ENCODE peak calls at places on chromosomes 3 and 15, in four cellular contexts. E is cardiac muscle cell, D is psoas muscle, H is lower lobe of right lung. B is an unnamed sample.

GRCh38 chr3:184003187-184003967 is 14.3 kb downstream of the ABCC5 start:
- DNase-seq in E (no peak), D (no peak), H (no peak), B (no peak)

GRCh38 chr3:187522890-187523289 is 147.3 kb downstream of the SST start:
- DNase-seq in E (no peak), D (no peak), H (no peak), B (no peak)

GRCh38 chr3:49025005-49025792 is 3.3 kb downstream of the NDUFAF3 start:
- DNase-seq in E (no peak), D (no peak), H (no peak), B (no peak)

GRCh38 chr3:152458725-152459515 is 190.2 kb downstream of the MBNL1 start:
- DNase-seq in E (no peak), D (no peak), H (no peak), B (no peak)

GRCh38 chr3:4994823-4995499 is 15.7 kb downstream of the BHLHE40 start:
- DNase-seq in E (no peak), D (peak; percentile 84), H (no peak), B (peak; percentile 89)

GRCh38 chr3:1962531-1963090 is 136.1 kb upstream of the CNTN4 start:
- DNase-seq in E (no peak), D (no peak), H (no peak), B (no peak)

GRCh38 chr15:81611679-81612078 is 237.7 kb upstream of the TMC3 start:
- DNase-seq in E (no peak), D (no peak), H (no peak), B (no peak)

GRCh38 chr15:43974852-43975251 is 148.1 kb downstream of the WDR76 start:
- DNase-seq in E (no peak), D (no peak), H (no peak), B (no peak)

GRCh38 chr3:48556796-48557626 is at the start of gene PFKFB4:
- DNase-seq in E (peak; percentile 99), D (peak; percentile 98), H (peak; percentile 99), B (peak; percentile 99)

GRCh38 chr3:161484226-161484625 is 12.4 kb upstream of the OTOL1 start:
- DNase-seq in E (no peak), D (no peak), H (no peak), B (no peak)

GRCh38 chr15:63042879-63043340 is 363 bp downstream of the TPM1 start:
- DNase-seq in E (no peak), D (peak; percentile 36), H (no peak), B (no peak)

GRCh38 chr3:191695131-191695814 is 234.3 kb downstream of the PYDC2 start:
- DNase-seq in E (no peak), D (no peak), H (no peak), B (no peak)

GRCh38 chr3:53065841-53066480 is 20.1 kb upstream of the SFMBT1 start:
- DNase-seq in E (no peak), D (no peak), H (no peak), B (no peak)

GRCh38 chr3:37694236-37694635 is 167.4 kb upstream of the CTDSPL start:
- DNase-seq in E (no peak), D (no peak), H (no peak), B (no peak)

GRCh38 chr3:67863869-67864268 is 209.5 kb upstream of the SUCLG2 start:
- DNase-seq in E (peak; percentile 14), D (no peak), H (no peak), B (no peak)

GRCh38 chr15:48358229-48358641 is 27.0 kb downstream of the DUT start:
- DNase-seq in E (peak; percentile 18), D (no peak), H (no peak), B (no peak)

GRCh38 chr15:35254052-35254451 is 169.0 kb upstream of the NANOGP8 start:
- DNase-seq in E (no peak), D (no peak), H (no peak), B (no peak)

GRCh38 chr3:41159581-41160189 is 39.6 kb upstream of the CTNNB1 start:
- DNase-seq in E (no peak), D (no peak), H (no peak), B (no peak)

GRCh38 chr15:100900136-100900894 is 18.8 kb upstream of the LRRK1 start:
- DNase-seq in E (no peak), D (no peak), H (no peak), B (no peak)

GRCh38 chr3:140420621-140421357 is 257.1 kb upstream of the TRIM42 start:
- DNase-seq in E (no peak), D (no peak), H (no peak), B (no peak)

GRCh38 chr15:85339976-85340665 is 40.3 kb upstream of the AKAP13 start:
- DNase-seq in E (no peak), D (no peak), H (no peak), B (no peak)

GRCh38 chr3:130946876-130947275 is 53.0 kb downstream of the ATP2C1 start:
- DNase-seq in E (no peak), D (no peak), H (no peak), B (no peak)

GRCh38 chr3:72339750-72340025 is 508.6 kb downstream of the SHQ1 start:
- DNase-seq in E (no peak), D (no peak), H (no peak), B (no peak)

GRCh38 chr3:192106528-192106927 is 620.8 kb downstream of the FGF12 start:
- DNase-seq in E (no peak), D (no peak), H (no peak), B (no peak)

GRCh38 chr3:21621396-21621695 is 129.7 kb downstream of the ZNF385D start:
- DNase-seq in E (no peak), D (no peak), H (no peak), B (no peak)

GRCh38 chr3:120561251-120562045 is 34.7 kb upstream of the NDUFB4 start:
- DNase-seq in E (peak; percentile 79), D (peak; percentile 65), H (peak; percentile 66), B (no peak)

GRCh38 chr3:197912770-197913476 is 37.1 kb upstream of the RPL35A start:
- DNase-seq in E (no peak), D (no peak), H (no peak), B (no peak)

GRCh38 chr15:40930430-40931299 is 1.5 kb downstream of the DLL4 start:
- DNase-seq in E (peak; percentile 77), D (peak; percentile 57), H (peak; percentile 69), B (no peak)

GRCh38 chr3:194281766-194282165 is 69.4 kb downstream of the CPN2 start:
- DNase-seq in E (no peak), D (peak; percentile 0), H (peak; percentile 34), B (no peak)

GRCh38 chr3:192608756-192609155 is 118.6 kb downstream of the FGF12 start:
- DNase-seq in E (peak; percentile 9), D (no peak), H (no peak), B (no peak)

GRCh38 chr3:197025736-197026480 is 3.7 kb downstream of the MELTF start:
- DNase-seq in E (no peak), D (no peak), H (no peak), B (peak; percentile 84)

GRCh38 chr3:169243122-169243521 is 420.4 kb downstream of the MECOM start:
- DNase-seq in E (no peak), D (no peak), H (no peak), B (no peak)

GRCh38 chr3:124409650-124410275 is 320.5 kb upstream of the UMPS start:
- DNase-seq in E (peak; percentile 43), D (no peak), H (no peak), B (no peak)

DNA sequence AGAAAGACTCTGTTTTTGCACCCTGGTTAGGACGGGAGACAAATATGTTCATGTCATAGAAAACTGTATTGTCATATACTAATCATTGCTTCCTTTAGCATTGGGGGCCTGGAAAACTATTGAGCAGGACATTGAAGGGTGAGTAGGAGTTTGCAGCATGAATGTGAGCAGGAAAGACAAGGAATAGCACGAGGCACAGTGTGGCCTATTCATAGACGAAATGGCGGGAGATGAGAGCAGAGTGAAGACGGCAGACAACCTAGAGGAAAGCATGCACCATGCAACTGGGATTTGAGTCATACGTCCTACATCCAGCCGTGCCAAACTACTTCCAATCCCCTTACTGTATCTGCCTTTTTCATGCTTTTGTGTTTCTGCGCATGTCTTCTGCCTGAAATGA is 508.1 kb downstream of the NTRK3 start:
- DNase-seq in E (no peak), D (no peak), H (no peak), B (no peak)
- H3K4me3 ChIP-seq in E (no peak overlapping the region), D (no peak overlapping the region), H (no peak overlapping the region), B (no peak overlapping the region)

DNA sequence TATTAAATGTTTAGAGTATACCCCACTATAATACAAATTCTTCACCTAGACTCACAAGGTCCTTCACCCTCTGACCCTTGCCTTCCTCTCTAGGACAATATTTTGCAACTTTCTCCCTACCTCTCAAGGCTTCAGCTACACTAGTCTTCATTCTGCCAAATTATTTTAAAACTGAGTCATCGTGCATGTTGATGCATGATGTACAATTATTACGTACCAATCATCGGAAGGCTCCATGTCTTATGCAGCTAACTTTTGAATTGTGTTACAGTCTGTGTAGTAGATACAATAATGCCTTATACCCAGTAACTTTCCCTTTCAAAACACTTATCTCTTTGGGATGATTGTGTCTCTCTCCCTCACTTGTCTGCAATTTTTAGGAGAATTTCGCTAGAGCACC is 98.5 kb upstream of the ROBO2 start:
- DNase-seq in E (no peak), D (no peak), H (no peak), B (no peak)
- H3K9me3 ChIP-seq in E (no peaks in the 10 kb centered on the region), D (no peaks in the 10 kb centered on the region), H (no peaks in the 10 kb centered on the region), B (no peaks in the 10 kb centered on the region)

DNA sequence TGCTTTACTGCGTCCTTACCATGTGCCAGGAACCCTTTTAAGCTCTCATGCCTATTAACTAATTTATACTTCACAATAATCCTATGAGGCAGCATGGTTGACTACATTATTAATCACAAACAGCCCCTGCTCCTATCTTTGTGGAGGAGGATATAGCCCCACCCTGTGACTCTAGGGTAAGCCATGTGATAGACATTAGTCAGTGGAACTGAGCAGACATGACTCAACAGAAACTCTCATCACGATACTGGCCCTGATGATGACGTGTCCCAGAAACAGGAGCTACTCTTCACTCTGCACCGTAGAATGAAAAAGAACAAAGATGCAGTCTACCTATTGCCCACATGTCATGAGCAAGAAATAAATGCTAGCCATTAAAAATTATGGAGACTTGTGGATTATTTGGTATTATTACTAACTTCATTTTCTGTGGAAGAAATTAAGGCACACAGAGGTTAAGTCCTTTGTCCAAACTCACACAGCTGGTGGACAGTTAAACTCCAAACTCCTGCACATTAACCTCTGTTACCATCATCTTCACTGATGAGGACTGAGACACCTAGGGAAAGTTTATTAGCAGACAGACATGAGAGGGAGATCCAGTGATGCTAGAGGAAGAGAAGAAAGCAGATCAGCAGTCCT is 51.2 kb downstream of the CFAP20DC start:
- DNase-seq in E (no peak), D (no peak), H (no peak), B (no peak)
- TF ChIP-seq CTCF in E (no peak), D (no peak), H (no peak), B (no peak)

GRCh38 chr15:88603885-88604284 is 17.3 kb upstream of the AEN start:
- DNase-seq in E (no peak), D (no peak), H (no peak), B (no peak)
- H3K4me3 ChIP-seq in E (peak overlapping the region; percentile 19), D (no peak overlapping the region), H (no peak overlapping the region), B (no peak overlapping the region)

DNA sequence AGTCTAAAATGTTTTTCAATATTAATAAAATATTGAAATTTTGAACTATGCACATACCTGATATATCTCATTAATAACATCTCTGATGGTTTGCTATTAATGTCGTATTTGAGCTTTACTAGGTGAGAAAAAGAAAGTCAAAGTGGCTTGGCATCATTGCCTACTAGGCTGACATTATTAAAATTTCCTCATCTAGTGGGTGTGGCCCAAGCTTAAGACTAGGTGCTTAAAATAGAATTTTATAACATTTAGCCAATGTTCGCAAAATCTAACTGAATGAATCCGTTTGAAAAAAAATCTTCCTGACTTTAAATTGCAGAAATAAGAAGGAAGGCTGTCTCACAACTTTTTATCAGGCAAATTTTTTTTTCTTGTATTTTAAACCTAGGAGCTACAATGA is 46.1 kb downstream of the ABI3BP start:
- DNase-seq in E (no peak), D (no peak), H (no peak), B (no peak)
- H3K9me3 ChIP-seq in E (no peaks in the 10 kb centered on the region), D (no peaks in the 10 kb centered on the region), H (no peaks in the 10 kb centered on the region), B (no peaks in the 10 kb centered on the region)

B was measured in vagina.